ENCODE peak calls at places on chromosomes 2 and 18, in six cellular contexts. One of them, this sample, is unnamed.

GRCh38 chr2:27960237-27960912 is 69.8 kb downstream of the BABAM2 start:
- DNase-seq in HCT116: no peak
- DNase-seq in NT2/D1: no peak
- DNase-seq in heart right ventricle: no peak
- DNase-seq in GM12865: no peak
- DNase-seq in cardiac fibroblast: peak
- DNase-seq in this sample: no peak

GRCh38 chr2:17813742-17814458 is 2.4 kb upstream of the MSGN1 start:
- DNase-seq in heart right ventricle: peak
- DNase-seq in HCT116: no peak
- DNase-seq in NT2/D1: no peak
- DNase-seq in GM12865: peak
- DNase-seq in cardiac fibroblast: peak
- DNase-seq in this sample: no peak

GRCh38 chr2:3185256-3185655 is 192.4 kb downstream of the EIPR1 start:
- DNase-seq in cardiac fibroblast: no peak
- DNase-seq in NT2/D1: no peak
- DNase-seq in HCT116: no peak
- DNase-seq in GM12865: no peak
- DNase-seq in heart right ventricle: no peak
- DNase-seq in this sample: no peak

GRCh38 chr2:217919781-217920351 is 82.9 kb downstream of the TNS1 start:
- DNase-seq in HCT116: no peak
- DNase-seq in heart right ventricle: no peak
- DNase-seq in cardiac fibroblast: peak
- DNase-seq in NT2/D1: no peak
- DNase-seq in GM12865: no peak
- DNase-seq in this sample: no peak

GRCh38 chr2:202007015-202008011 is 26.3 kb upstream of the FZD7 start:
- DNase-seq in GM12865: peak
- DNase-seq in HCT116: no peak
- DNase-seq in heart right ventricle: no peak
- DNase-seq in cardiac fibroblast: peak
- DNase-seq in NT2/D1: no peak
- DNase-seq in this sample: no peak

GRCh38 chr2:147829106-147829505 is 15.7 kb upstream of the ACVR2A start:
- DNase-seq in HCT116: peak
- DNase-seq in NT2/D1: no peak
- DNase-seq in heart right ventricle: no peak
- DNase-seq in cardiac fibroblast: peak
- DNase-seq in GM12865: no peak
- DNase-seq in this sample: no peak

GRCh38 chr2:172345951-172346555 is 81.3 kb upstream of the ITGA6 start:
- DNase-seq in HCT116: no peak
- DNase-seq in NT2/D1: no peak
- DNase-seq in GM12865: no peak
- DNase-seq in heart right ventricle: no peak
- DNase-seq in cardiac fibroblast: no peak
- DNase-seq in this sample: no peak

GRCh38 chr2:164023896-164024295 is 288.1 kb upstream of the FIGN start:
- DNase-seq in GM12865: no peak
- DNase-seq in cardiac fibroblast: no peak
- DNase-seq in NT2/D1: no peak
- DNase-seq in HCT116: no peak
- DNase-seq in heart right ventricle: peak
- DNase-seq in this sample: no peak

GRCh38 chr2:135490381-135490780 is 40.6 kb downstream of the ZRANB3 start:
- DNase-seq in HCT116: no peak
- DNase-seq in cardiac fibroblast: peak
- DNase-seq in GM12865: no peak
- DNase-seq in heart right ventricle: no peak
- DNase-seq in NT2/D1: no peak
- DNase-seq in this sample: no peak

GRCh38 chr18:8609711-8610441 is 639 bp downstream of the RAB12 start:
- DNase-seq in HCT116: no peak
- DNase-seq in heart right ventricle: no peak
- DNase-seq in GM12865: peak
- DNase-seq in cardiac fibroblast: no peak
- DNase-seq in NT2/D1: no peak
- DNase-seq in this sample: no peak

GRCh38 chr18:8605974-8606373 is 3.3 kb upstream of the RAB12 start:
- DNase-seq in HCT116: no peak
- DNase-seq in heart right ventricle: no peak
- DNase-seq in NT2/D1: no peak
- DNase-seq in cardiac fibroblast: no peak
- DNase-seq in GM12865: peak
- DNase-seq in this sample: no peak

GRCh38 chr18:8610442-8610801 is 1.2 kb downstream of the RAB12 start:
- DNase-seq in GM12865: peak
- DNase-seq in cardiac fibroblast: peak
- DNase-seq in NT2/D1: no peak
- DNase-seq in heart right ventricle: peak
- DNase-seq in HCT116: no peak
- DNase-seq in this sample: no peak

GRCh38 chr18:8608795-8609673 is at the start of gene RAB12:
- DNase-seq in heart right ventricle: peak
- DNase-seq in NT2/D1: peak
- DNase-seq in GM12865: peak
- DNase-seq in cardiac fibroblast: peak
- DNase-seq in HCT116: peak
- DNase-seq in this sample: peak

DNA sequence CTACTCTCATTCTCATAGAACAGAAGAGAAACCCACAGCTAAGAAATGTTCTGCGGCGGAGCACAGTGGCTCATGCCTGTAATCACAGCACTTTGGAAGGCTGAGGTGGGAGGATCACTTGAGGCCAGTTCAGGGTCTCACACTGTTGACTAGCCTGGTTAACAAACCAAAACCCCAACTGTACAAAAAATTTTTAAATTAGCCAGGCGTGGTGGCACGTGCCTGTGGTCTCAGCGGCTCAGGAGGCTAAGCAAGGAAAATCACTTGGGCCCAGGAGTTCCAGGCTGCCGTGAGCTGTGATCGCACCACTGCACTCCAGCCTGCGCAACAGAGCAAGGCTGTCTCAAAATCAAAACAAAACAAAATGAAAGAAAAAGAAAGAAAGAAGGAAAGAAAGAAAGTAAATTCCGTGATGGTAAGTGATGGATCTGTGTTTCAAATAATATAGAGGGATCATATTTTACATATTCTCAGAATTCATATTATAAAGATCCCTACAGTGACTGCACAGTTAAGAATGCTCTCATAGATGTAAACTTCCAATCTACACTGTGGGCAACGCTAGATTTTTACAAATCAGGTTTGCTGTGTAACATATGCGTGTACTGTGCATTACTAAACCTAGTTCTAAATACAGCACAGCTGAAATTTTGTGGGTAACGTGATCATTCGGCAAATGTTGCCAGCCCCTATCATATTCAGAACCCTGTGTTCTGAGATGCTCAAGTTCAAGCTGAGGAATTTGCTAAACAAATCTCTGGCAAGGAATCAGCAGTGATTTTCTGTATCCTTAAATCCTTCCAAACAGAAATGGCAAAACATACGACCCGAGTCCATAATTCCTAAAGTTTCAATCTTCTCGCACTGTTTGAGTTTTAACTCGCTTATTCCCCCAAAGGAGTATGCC is 1.2 kb upstream of the RAB12 start:
- DNase-seq in GM12865: peak
- DNase-seq in cardiac fibroblast: peak
- DNase-seq in HCT116: no peak
- DNase-seq in NT2/D1: no peak
- DNase-seq in heart right ventricle: no peak
- DNase-seq in this sample: no peak
- H3K4me3 ChIP-seq in GM12865: peak
- H3K4me3 ChIP-seq in cardiac fibroblast: peak
- H3K4me3 ChIP-seq in HCT116: no peak
- H3K4me3 ChIP-seq in NT2/D1: peak
- H3K4me3 ChIP-seq in heart right ventricle: peak
- H3K4me3 ChIP-seq in this sample: no peak

GRCh38 chr2:154707994-154708393 is 9.5 kb downstream of the KCNJ3 start:
- DNase-seq in cardiac fibroblast: no peak
- DNase-seq in heart right ventricle: no peak
- DNase-seq in NT2/D1: no peak
- DNase-seq in GM12865: no peak
- DNase-seq in HCT116: no peak
- DNase-seq in this sample: no peak

GRCh38 chr2:154706660-154707059 is 8.2 kb downstream of the KCNJ3 start:
- DNase-seq in GM12865: no peak
- DNase-seq in cardiac fibroblast: no peak
- DNase-seq in HCT116: no peak
- DNase-seq in NT2/D1: no peak
- DNase-seq in heart right ventricle: no peak
- DNase-seq in this sample: no peak

GRCh38 chr2:154710685-154711084 is 12.2 kb downstream of the KCNJ3 start:
- DNase-seq in HCT116: no peak
- DNase-seq in GM12865: no peak
- DNase-seq in NT2/D1: no peak
- DNase-seq in heart right ventricle: no peak
- DNase-seq in cardiac fibroblast: no peak
- DNase-seq in this sample: no peak

GRCh38 chr2:154710078-154710477 is 11.6 kb downstream of the KCNJ3 start:
- DNase-seq in GM12865: no peak
- DNase-seq in NT2/D1: no peak
- DNase-seq in HCT116: no peak
- DNase-seq in cardiac fibroblast: no peak
- DNase-seq in heart right ventricle: no peak
- DNase-seq in this sample: no peak

GRCh38 chr2:154709215-154709614 is 10.7 kb downstream of the KCNJ3 start:
- DNase-seq in NT2/D1: no peak
- DNase-seq in GM12865: no peak
- DNase-seq in heart right ventricle: no peak
- DNase-seq in HCT116: no peak
- DNase-seq in cardiac fibroblast: no peak
- DNase-seq in this sample: peak
- H3K4me3 ChIP-seq in NT2/D1: no peak
- H3K4me3 ChIP-seq in GM12865: no peak
- H3K4me3 ChIP-seq in heart right ventricle: no peak
- H3K4me3 ChIP-seq in HCT116: no peak
- H3K4me3 ChIP-seq in cardiac fibroblast: no peak
- H3K4me3 ChIP-seq in this sample: no peak

DNA sequence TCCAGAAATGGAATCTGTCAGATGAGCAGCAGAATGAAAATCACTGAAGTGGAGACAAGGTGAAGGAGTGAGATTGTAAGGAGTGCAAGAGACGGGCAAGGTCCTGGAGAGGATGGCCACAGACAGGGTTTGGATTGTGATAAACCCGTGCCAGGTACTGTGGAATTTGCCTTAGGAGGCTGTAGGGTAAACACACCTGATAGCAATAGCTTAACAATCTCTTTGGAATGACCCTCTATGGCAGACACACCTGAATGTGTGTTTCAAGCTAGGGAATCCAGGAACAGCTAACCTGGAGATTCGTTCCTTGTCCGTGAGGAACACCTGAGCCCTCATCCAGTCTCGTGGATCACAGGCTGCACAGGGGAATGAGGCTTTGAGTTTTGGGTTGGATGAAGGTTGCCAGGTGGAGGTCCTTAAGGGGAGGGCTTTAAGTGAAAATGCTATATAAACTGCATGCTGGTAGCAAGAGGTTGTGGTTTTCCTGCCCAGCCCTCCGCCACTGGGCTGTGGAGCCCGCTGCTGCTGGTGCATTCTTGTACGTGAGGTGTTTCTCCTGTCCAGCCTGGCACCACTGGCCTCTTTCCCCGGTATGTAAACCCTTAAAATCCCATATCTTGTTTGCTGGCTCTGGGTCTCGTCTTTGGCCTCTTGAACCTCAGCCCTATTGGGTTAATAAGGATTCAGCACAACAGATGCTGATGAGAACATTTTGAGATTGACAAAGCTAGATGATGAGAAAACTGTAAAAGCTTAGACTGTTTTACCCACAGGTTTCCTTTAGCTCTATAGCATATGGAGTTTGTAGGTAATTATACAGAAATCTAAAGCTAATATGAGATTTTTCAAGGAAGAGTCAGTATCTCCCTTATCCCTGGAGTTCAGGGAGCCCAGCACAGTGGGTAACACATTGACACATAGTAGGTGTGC is 117.9 kb downstream of the ARHGAP15 start:
- DNase-seq in GM12865: no peak
- DNase-seq in heart right ventricle: no peak
- DNase-seq in HCT116: no peak
- DNase-seq in NT2/D1: no peak
- DNase-seq in cardiac fibroblast: no peak
- DNase-seq in this sample: no peak
- H3K4me3 ChIP-seq in GM12865: no peak
- H3K4me3 ChIP-seq in heart right ventricle: no peak
- H3K4me3 ChIP-seq in HCT116: no peak
- H3K4me3 ChIP-seq in NT2/D1: no peak
- H3K4me3 ChIP-seq in cardiac fibroblast: no peak
- H3K4me3 ChIP-seq in this sample: no peak

GRCh38 chr18:58211510-58211909 is 167.5 kb downstream of the NEDD4L start:
- DNase-seq in heart right ventricle: no peak
- DNase-seq in GM12865: no peak
- DNase-seq in NT2/D1: no peak
- DNase-seq in cardiac fibroblast: no peak
- DNase-seq in HCT116: no peak
- DNase-seq in this sample: peak

GRCh38 chr18:58205780-58206160 is 161.7 kb downstream of the NEDD4L start:
- DNase-seq in heart right ventricle: no peak
- DNase-seq in cardiac fibroblast: no peak
- DNase-seq in NT2/D1: no peak
- DNase-seq in GM12865: no peak
- DNase-seq in HCT116: no peak
- DNase-seq in this sample: no peak

GRCh38 chr18:58209326-58209725 is 165.3 kb downstream of the NEDD4L start:
- DNase-seq in cardiac fibroblast: no peak
- DNase-seq in GM12865: no peak
- DNase-seq in NT2/D1: no peak
- DNase-seq in heart right ventricle: no peak
- DNase-seq in HCT116: no peak
- DNase-seq in this sample: no peak

GRCh38 chr18:58207520-58208152 is 163.6 kb downstream of the NEDD4L start:
- DNase-seq in cardiac fibroblast: no peak
- DNase-seq in heart right ventricle: no peak
- DNase-seq in HCT116: no peak
- DNase-seq in GM12865: no peak
- DNase-seq in NT2/D1: no peak
- DNase-seq in this sample: no peak

DNA sequence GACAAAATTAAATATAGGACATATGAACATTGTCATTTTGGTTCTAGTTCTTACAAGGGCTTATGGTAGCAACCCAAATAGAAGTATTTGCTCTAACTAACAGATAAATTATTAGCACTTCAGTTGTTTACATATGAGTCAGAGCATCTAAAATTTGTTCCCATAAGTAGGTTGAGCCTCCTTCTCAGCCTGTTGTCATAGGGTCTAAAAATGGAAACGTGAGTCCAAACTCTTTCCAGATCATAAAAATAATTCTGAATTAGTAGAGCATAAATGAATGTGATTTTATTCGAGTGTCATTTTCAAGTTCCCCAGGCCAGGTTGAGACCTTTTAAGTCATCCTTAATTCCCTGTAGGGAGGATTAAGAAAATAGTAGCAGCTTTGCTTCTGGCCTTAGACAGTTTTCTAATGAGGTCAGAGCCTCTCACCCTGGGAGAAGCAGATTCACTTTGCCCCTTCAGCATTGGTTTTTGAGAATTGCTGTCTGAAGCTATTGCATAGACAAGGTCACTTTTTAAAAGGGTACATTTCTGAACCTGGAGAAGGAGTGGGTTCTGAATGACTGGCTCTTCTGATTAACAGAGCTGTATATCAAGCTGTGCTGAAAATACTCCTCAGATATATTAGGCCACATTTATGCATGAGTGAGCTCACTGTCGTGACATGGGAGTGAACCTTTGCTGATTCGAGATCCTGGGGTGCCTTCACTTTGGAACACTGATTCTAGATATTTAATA is 164.3 kb downstream of the NEDD4L start:
- DNase-seq in GM12865: no peak
- DNase-seq in HCT116: no peak
- DNase-seq in NT2/D1: no peak
- DNase-seq in cardiac fibroblast: no peak
- DNase-seq in heart right ventricle: no peak
- DNase-seq in this sample: no peak
- H3K4me3 ChIP-seq in GM12865: no peak
- H3K4me3 ChIP-seq in HCT116: no peak
- H3K4me3 ChIP-seq in NT2/D1: no peak
- H3K4me3 ChIP-seq in cardiac fibroblast: no peak
- H3K4me3 ChIP-seq in heart right ventricle: no peak
- H3K4me3 ChIP-seq in this sample: no peak

This sample was measured in LNCaP clone FGC.